ENCODE peak calls at places on chromosomes 6 and 20, in five cellular contexts. T is NCI-H69, A is ELF-1, V is omental fat pad, M is mucosa of descending colon. S is an unnamed sample.

GRCh38 chr6:156410649-156411048 is 366.5 kb upstream of the ARID1B start:
- DNase-seq in M (no peak), T (peak; percentile 10), V (no peak), A (no peak), S (no peak)

GRCh38 chr6:122416825-122417224 is 17.4 kb downstream of the HSF2 start:
- DNase-seq in M (no peak), A (no peak), V (no peak), T (no peak), S (no peak)

GRCh38 chr6:166707045-166707444 is 80.0 kb upstream of the RPS6KA2 start:
- DNase-seq in A (peak; percentile 73), T (peak; percentile 21), V (no peak), M (no peak), S (no peak)

GRCh38 chr20:62149532-62150235 is 6.1 kb downstream of the SS18L1 start:
- DNase-seq in A (peak; percentile 65), M (no peak), V (no peak), T (no peak), S (no peak)

GRCh38 chr20:10090588-10091166 is 55.9 kb downstream of the ANKEF1 start:
- DNase-seq in T (peak; percentile 85), V (no peak), A (peak; percentile 55), M (no peak), S (no peak)

GRCh38 chr20:47352332-47353223 is 3.9 kb downstream of the ZMYND8 start:
- DNase-seq in A (no peak), V (no peak), T (peak; percentile 68), M (no peak), S (no peak)

GRCh38 chr6:45997875-45998506 is 17.7 kb downstream of the CLIC5 start:
- DNase-seq in M (no peak), V (no peak), A (no peak), T (no peak), S (no peak)

GRCh38 chr20:49345538-49345937 is 67.7 kb upstream of the ZNFX1 start:
- DNase-seq in M (no peak), A (no peak), V (peak; percentile 37), T (no peak), S (no peak)

GRCh38 chr20:54220722-54221121 is 12.8 kb downstream of the PFDN4 start:
- DNase-seq in V (no peak), A (no peak), T (no peak), M (no peak), S (no peak)

GRCh38 chr20:48329676-48330644 is 497.8 kb downstream of the PREX1 start:
- DNase-seq in T (peak; percentile 35), V (no peak), A (peak; percentile 65), M (no peak), S (no peak)

GRCh38 chr20:36209921-36210320 is 26.4 kb upstream of the AAR2 start:
- DNase-seq in M (no peak), A (no peak), T (no peak), V (no peak), S (no peak)

GRCh38 chr6:16901777-16902176 is 140.5 kb upstream of the ATXN1 start:
- DNase-seq in T (peak; percentile 93), M (peak; percentile 47), A (no peak), V (peak; percentile 51), S (no peak)

GRCh38 chr6:27791182-27791939 is 120.8 kb downstream of the OR2B2 start:
- DNase-seq in V (no peak), T (peak; percentile 89), M (no peak), A (peak; percentile 87), S (no peak)

GRCh38 chr6:40585661-40586269 is 1.4 kb downstream of the LRFN2 start:
- DNase-seq in M (no peak), A (peak; percentile 74), V (no peak), T (peak; percentile 95), S (no peak)

GRCh38 chr6:154412106-154412820 is 55.7 kb upstream of the IPCEF1 start:
- DNase-seq in V (no peak), M (no peak), T (no peak), A (no peak), S (no peak)

GRCh38 chr6:158008894-158009891 is 27.5 kb downstream of the SYNJ2 start:
- DNase-seq in M (no peak), A (no peak), T (peak; percentile 99), V (no peak), S (peak; percentile 72)

GRCh38 chr6:28922841-28923317 is 906 bp downstream of the TRIM27 start:
- DNase-seq in V (no peak), A (peak; percentile 59), T (peak; percentile 73), M (no peak), S (peak; percentile 47)